ENCODE peak calls at places on chromosomes 7 and 10, in four cellular contexts. A is GM23338, D is hepatocyte, E is fibroblast of lung. L is an unnamed sample.

GRCh38 chr7:83655951-83656556 is 7.1 kb upstream of the SEMA3E start:
- DNase-seq in A (peak), D (peak), E (peak), L (peak)

GRCh38 chr7:148114807-148115206 is 475.8 kb upstream of the C7orf33 start:
- DNase-seq in A (no peak), D (no peak), E (no peak), L (no peak)

GRCh38 chr7:82017334-82017943 is 247.6 kb upstream of the HGF start:
- DNase-seq in A (peak), D (peak), E (peak), L (peak)

GRCh38 chr10:126405239-126405785 is 17.0 kb upstream of the ADAM12 start:
- DNase-seq in A (no peak), D (no peak), E (no peak), L (no peak)

GRCh38 chr7:27921081-27921836 is 181.3 kb downstream of the TAX1BP1 start:
- DNase-seq in A (peak), D (peak), E (peak), L (peak)

GRCh38 chr10:62081322-62081945 is 179.9 kb downstream of the ARID5B start:
- DNase-seq in A (no peak), D (no peak), E (peak), L (no peak)

GRCh38 chr10:6503171-6503570 is 76.9 kb downstream of the PRKCQ start:
- DNase-seq in A (no peak), D (no peak), E (no peak), L (no peak)

GRCh38 chr10:47374611-47375536 is 9.2 kb downstream of the ZNF488 start:
- DNase-seq in A (no peak), D (no peak), E (peak), L (no peak)

GRCh38 chr7:102008535-102009262 is 191.3 kb downstream of the CUX1 start:
- DNase-seq in A (no peak), D (peak), E (no peak), L (peak)

GRCh38 chr7:85184599-85185354 is 2.1 kb downstream of the SEMA3D start:
- DNase-seq in A (peak), D (peak), E (peak), L (no peak)

GRCh38 chr10:28925154-28925663 is 247.9 kb downstream of the BAMBI start:
- DNase-seq in A (peak), D (no peak), E (no peak), L (no peak)

GRCh38 chr7:91185771-91186170 is 78.5 kb upstream of the FZD1 start:
- DNase-seq in A (no peak), D (no peak), E (no peak), L (no peak)

GRCh38 chr10:34687434-34688205 is 127.5 kb downstream of the PARD3 start:
- DNase-seq in A (no peak), D (no peak), E (peak), L (no peak)

GRCh38 chr10:86888585-86889381 is 68.6 kb downstream of the MMRN2 start:
- DNase-seq in A (no peak), D (no peak), E (peak), L (peak)

GRCh38 chr7:21616796-21617436 is 74.1 kb downstream of the DNAH11 start:
- DNase-seq in A (no peak), D (peak), E (peak), L (peak)

GRCh38 chr10:14696763-14697321 is 77.9 kb downstream of the FAM107B start:
- DNase-seq in A (no peak), D (no peak), E (no peak), L (no peak)

GRCh38 chr7:128035712-128036111 is 4.5 kb upstream of the LRRC4 start:
- DNase-seq in A (peak), D (no peak), E (no peak), L (no peak)

GRCh38 chr7:150937848-150938561 is 40.1 kb downstream of the KCNH2 start:
- DNase-seq in A (peak), D (no peak), E (peak), L (peak)

GRCh38 chr7:50589362-50589761 is 24.2 kb upstream of the DDC start:
- DNase-seq in A (no peak), D (no peak), E (no peak), L (no peak)

GRCh38 chr10:49149881-49150280 is 16.1 kb upstream of the FAM170B start:
- DNase-seq in A (no peak), D (no peak), E (no peak), L (no peak)

GRCh38 chr7:100803398-100804161 is 23.7 kb downstream of the EPHB4 start:
- DNase-seq in A (peak), D (peak), E (peak), L (peak)

GRCh38 chr7:81159402-81159801 is 240.6 kb upstream of the SEMA3C start:
- DNase-seq in A (no peak), D (no peak), E (no peak), L (no peak)

GRCh38 chr7:111356941-111357340 is 205.4 kb downstream of the IMMP2L start:
- DNase-seq in A (no peak), D (no peak), E (no peak), L (no peak)

GRCh38 chr10:63430091-63430998 is 35.4 kb downstream of the JMJD1C start:
- DNase-seq in A (no peak), D (peak), E (peak), L (peak)

GRCh38 chr10:119742988-119743646 is 17.3 kb downstream of the INPP5F start:
- DNase-seq in A (no peak), D (peak), E (no peak), L (no peak)

GRCh38 chr7:118239014-118239413 is 14.5 kb downstream of the ANKRD7 start:
- DNase-seq in A (peak), D (no peak), E (no peak), L (no peak)

GRCh38 chr7:142438235-142438922 is 180.5 kb upstream of the PRSS58 start:
- DNase-seq in A (peak), D (peak), E (peak), L (no peak)

GRCh38 chr10:118694848-118695247 is 59.9 kb downstream of the CACUL1 start:
- DNase-seq in A (no peak), D (no peak), E (peak), L (no peak)

GRCh38 chr10:70430489-70431445 is 10.7 kb downstream of the NODAL start:
- DNase-seq in A (peak), D (peak), E (peak), L (no peak)

GRCh38 chr10:129848571-129849451 is 115.3 kb downstream of the EBF3 start:
- DNase-seq in A (no peak), D (no peak), E (no peak), L (no peak)

DNA sequence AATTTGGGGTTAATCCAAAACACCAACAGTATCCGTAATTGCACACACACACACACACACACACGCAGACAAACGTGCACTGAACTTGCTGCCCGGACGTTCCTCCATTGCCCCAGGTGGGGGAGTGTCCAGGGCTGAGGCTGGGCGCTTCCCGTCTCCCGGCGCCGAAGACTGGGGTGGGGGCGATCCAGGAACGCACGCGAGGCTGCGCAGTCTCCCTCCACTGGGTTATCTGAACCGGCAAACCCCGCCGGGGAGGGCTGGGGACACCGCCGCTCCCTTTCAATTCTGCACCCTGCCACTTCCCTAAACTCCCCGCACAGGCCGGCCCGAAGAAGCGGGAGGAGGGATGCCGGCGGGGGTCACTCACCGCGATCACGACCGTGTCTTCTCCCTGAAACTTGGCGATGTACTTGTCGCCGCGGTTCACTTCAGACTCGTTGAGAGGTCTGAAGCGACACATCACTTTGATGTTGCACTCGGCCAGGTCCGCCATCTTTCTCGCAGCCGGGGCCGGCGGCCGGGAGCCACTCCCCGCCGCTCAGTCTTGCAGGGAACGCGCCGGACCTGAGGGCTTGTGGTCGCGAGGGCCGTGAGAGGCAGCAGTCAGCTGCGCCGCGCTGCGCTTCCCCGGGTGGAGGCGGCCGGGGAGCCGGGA is 618 bp downstream of the KIF5B start:
- DNase-seq in A (peak), D (peak), E (peak), L (peak)
- TF ChIP-seq CTCF in A (no peak), D (no peak), E (peak), L (no peak)

GRCh38 chr10:3691482-3691881 is 93.5 kb downstream of the KLF6 start:
- DNase-seq in A (no peak), D (no peak), E (no peak), L (no peak)
- H3K27ac ChIP-seq in A (no peak), D (no peak), E (no peak), L (no peak)

DNA sequence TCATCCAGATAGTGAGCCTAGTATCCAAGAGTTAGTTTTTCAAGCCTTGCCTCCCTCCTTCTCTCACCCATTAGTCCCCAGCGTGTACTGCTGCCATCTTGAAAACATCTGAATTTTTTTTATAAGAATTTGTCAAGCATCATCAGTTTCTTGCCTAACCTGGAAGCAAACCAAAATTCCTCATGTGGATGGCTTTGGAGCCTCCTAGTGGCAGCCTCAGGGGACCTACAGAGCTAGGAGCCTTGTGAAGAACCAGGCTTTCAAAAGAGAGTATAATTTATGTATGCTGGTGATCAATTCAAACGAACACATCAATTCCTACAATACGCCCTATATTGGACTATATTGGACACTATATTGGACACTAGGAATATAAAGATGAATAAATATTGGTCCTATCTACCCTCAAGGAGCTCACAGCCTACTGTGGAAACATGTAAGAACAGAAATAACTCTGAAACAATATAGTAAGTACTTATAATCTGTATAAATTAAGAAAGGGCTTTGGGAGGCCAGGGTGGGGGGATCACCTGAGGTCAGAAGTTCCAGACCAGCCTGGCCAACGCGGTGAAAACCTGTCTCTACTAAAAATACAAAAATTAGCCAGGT is 63.4 kb downstream of the HPSE2 start:
- DNase-seq in A (peak), D (peak), E (peak), L (peak)
- TF ChIP-seq CTCF in A (peak), D (peak), E (peak), L (peak)

GRCh38 chr10:131980321-131980720 is 1.4 kb downstream of the BNIP3 start:
- DNase-seq in A (no peak), D (no peak), E (no peak), L (no peak)
- H3K27ac ChIP-seq in A (no peak), D (no peak), E (peak), L (peak)